ENCODE peak calls at places on chromosomes 7 and 10, in five cellular contexts. One of them, this sample, is unnamed.

GRCh38 chr7:140326116-140326928 is 72.0 kb downstream of the SLC37A3 start:
- DNase-seq in iris pigment epithelial cell: peak; percentile 71
- DNase-seq in nucleus accumbens: no peak
- DNase-seq in NCI-H1694: peak; percentile 48
- DNase-seq in OCI-M1: peak; percentile 72
- DNase-seq in this sample: no peak

GRCh38 chr10:69413221-69413865 is 3.4 kb downstream of the TACR2 start:
- DNase-seq in nucleus accumbens: no peak
- DNase-seq in iris pigment epithelial cell: peak; percentile 68
- DNase-seq in OCI-M1: peak; percentile 77
- DNase-seq in NCI-H1694: peak; percentile 78
- DNase-seq in this sample: peak; percentile 78

GRCh38 chr10:124539935-124540641 is 78.5 kb downstream of the LHPP start:
- DNase-seq in iris pigment epithelial cell: peak; percentile 30
- DNase-seq in nucleus accumbens: no peak
- DNase-seq in NCI-H1694: no peak
- DNase-seq in OCI-M1: peak; percentile 79
- DNase-seq in this sample: no peak

GRCh38 chr7:127585044-127585953 is at the start of gene GCC1:
- DNase-seq in iris pigment epithelial cell: peak; percentile 86
- DNase-seq in nucleus accumbens: peak; percentile 24
- DNase-seq in OCI-M1: peak; percentile 84
- DNase-seq in NCI-H1694: peak; percentile 53
- DNase-seq in this sample: peak; percentile 81

GRCh38 chr7:106493041-106493731 is 167.8 kb downstream of the CCDC71L start:
- DNase-seq in nucleus accumbens: no peak
- DNase-seq in iris pigment epithelial cell: no peak
- DNase-seq in NCI-H1694: no peak
- DNase-seq in OCI-M1: no peak
- DNase-seq in this sample: no peak

GRCh38 chr7:9698375-9698774 is 1265.0 kb downstream of the NXPH1 start:
- DNase-seq in nucleus accumbens: no peak
- DNase-seq in iris pigment epithelial cell: no peak
- DNase-seq in OCI-M1: no peak
- DNase-seq in NCI-H1694: no peak
- DNase-seq in this sample: no peak

GRCh38 chr7:133545613-133546012 is 292.7 kb downstream of the EXOC4 start:
- DNase-seq in OCI-M1: no peak
- DNase-seq in nucleus accumbens: no peak
- DNase-seq in iris pigment epithelial cell: peak; percentile 75
- DNase-seq in NCI-H1694: no peak
- DNase-seq in this sample: no peak

GRCh38 chr7:66629222-66629658 is 559 bp downstream of the KCTD7 start:
- DNase-seq in iris pigment epithelial cell: no peak
- DNase-seq in NCI-H1694: no peak
- DNase-seq in nucleus accumbens: no peak
- DNase-seq in OCI-M1: no peak
- DNase-seq in this sample: no peak

GRCh38 chr7:96084880-96085551 is 236.9 kb downstream of the SLC25A13 start:
- DNase-seq in nucleus accumbens: no peak
- DNase-seq in iris pigment epithelial cell: peak; percentile 80
- DNase-seq in NCI-H1694: no peak
- DNase-seq in OCI-M1: no peak
- DNase-seq in this sample: peak; percentile 78

GRCh38 chr10:12579954-12580858 is 230.9 kb downstream of the CAMK1D start:
- DNase-seq in nucleus accumbens: no peak
- DNase-seq in iris pigment epithelial cell: no peak
- DNase-seq in NCI-H1694: no peak
- DNase-seq in OCI-M1: no peak
- DNase-seq in this sample: no peak

GRCh38 chr10:5775705-5776104 is 37.5 kb downstream of the GDI2 start:
- DNase-seq in NCI-H1694: no peak
- DNase-seq in OCI-M1: no peak
- DNase-seq in nucleus accumbens: no peak
- DNase-seq in iris pigment epithelial cell: no peak
- DNase-seq in this sample: no peak

GRCh38 chr7:53218730-53219504 is 183.5 kb downstream of the POM121L12 start:
- DNase-seq in iris pigment epithelial cell: no peak
- DNase-seq in nucleus accumbens: no peak
- DNase-seq in NCI-H1694: no peak
- DNase-seq in OCI-M1: no peak
- DNase-seq in this sample: no peak

GRCh38 chr10:124614003-124614659 is 130.0 kb downstream of the FAM53B start:
- DNase-seq in iris pigment epithelial cell: no peak
- DNase-seq in NCI-H1694: no peak
- DNase-seq in OCI-M1: no peak
- DNase-seq in nucleus accumbens: no peak
- DNase-seq in this sample: no peak

This sample was measured in SJSA1.